ENCODE peak calls at places on chromosome 1, in five cellular contexts. B, V, K, G and E are unnamed samples.

GRCh38 chr1:176049582-176049981 is 157.5 kb downstream of the COP1 start:
- DNase-seq in B (no peak), G (no peak), V (no peak), K (no peak), E (no peak)

GRCh38 chr1:51240096-51240495 is 4.0 kb downstream of the RNF11 start:
- DNase-seq in B (no peak), K (no peak), V (peak), G (no peak), E (no peak)

GRCh38 chr1:19863804-19864203 is 18.4 kb upstream of the OTUD3 start:
- DNase-seq in V (no peak), B (no peak), G (no peak), K (no peak), E (no peak)

GRCh38 chr1:183719289-183719688 is 66.2 kb upstream of the APOBEC4 start:
- DNase-seq in B (no peak), K (no peak), V (no peak), G (no peak), E (no peak)

GRCh38 chr1:186768906-186769305 is 59.8 kb upstream of the PLA2G4A start:
- DNase-seq in G (no peak), V (no peak), K (no peak), B (no peak), E (no peak)

GRCh38 chr1:201917362-201918033 is 28.8 kb downstream of the SHISA4 start:
- DNase-seq in K (peak), B (no peak), V (no peak), G (peak), E (no peak)

GRCh38 chr1:93345633-93346471 is at the start of gene DR1:
- DNase-seq in V (peak), G (peak), B (peak), K (peak), E (peak)

GRCh38 chr1:212167098-212167497 is 118.1 kb upstream of the PPP2R5A start:
- DNase-seq in B (no peak), G (peak), K (no peak), V (no peak), E (no peak)

GRCh38 chr1:161379071-161379470 is 11.4 kb upstream of the CFAP126 start:
- DNase-seq in K (no peak), G (no peak), V (no peak), B (no peak), E (no peak)

GRCh38 chr1:117339866-117340357 is 27.3 kb upstream of the MAN1A2 start:
- DNase-seq in K (no peak), G (peak), B (no peak), V (peak), E (no peak)

GRCh38 chr1:241413386-241413785 is 56.4 kb upstream of the RGS7 start:
- DNase-seq in B (no peak), V (no peak), G (no peak), K (no peak), E (no peak)

GRCh38 chr1:206513312-206514111 is 6.2 kb downstream of the RASSF5 start:
- DNase-seq in V (peak), B (peak), G (peak), K (peak), E (no peak)

GRCh38 chr1:14441302-14441741 is 157.2 kb upstream of the KAZN start:
- DNase-seq in B (no peak), V (no peak), K (no peak), G (no peak), E (no peak)

GRCh38 chr1:103960710-103961109 is 211.0 kb downstream of the AMY1C start:
- DNase-seq in V (no peak), G (no peak), K (no peak), B (no peak), E (no peak)

GRCh38 chr1:54610048-54610447 is 13.3 kb downstream of the FAM151A start:
- DNase-seq in G (peak), K (no peak), B (no peak), V (no peak), E (no peak)

GRCh38 chr1:233113009-233113712 is 162.8 kb downstream of the NTPCR start:
- DNase-seq in G (peak), K (peak), V (peak), B (peak), E (no peak)

GRCh38 chr1:183063349-183063748 is 40.1 kb downstream of the LAMC1 start:
- DNase-seq in V (no peak), K (no peak), G (no peak), B (no peak), E (no peak)

GRCh38 chr1:77546890-77547289 is 135.6 kb downstream of the ZZZ3 start:
- DNase-seq in V (no peak), G (no peak), K (no peak), B (no peak), E (no peak)

GRCh38 chr1:176994926-176995596 is 169.5 kb downstream of the ASTN1 start:
- DNase-seq in B (no peak), K (no peak), V (no peak), G (no peak), E (no peak)

GRCh38 chr1:202551683-202552082 is 158.6 kb downstream of the SYT2 start:
- DNase-seq in B (no peak), G (peak), V (peak), K (no peak), E (no peak)

GRCh38 chr1:11316701-11317100 is 43.7 kb downstream of the UBIAD1 start:
- DNase-seq in K (no peak), G (no peak), V (peak), B (no peak), E (no peak)

GRCh38 chr1:150970818-150971582 is 3.6 kb downstream of the CERS2 start:
- DNase-seq in V (peak), G (peak), K (peak), B (peak), E (peak)

GRCh38 chr1:152182431-152182830 is 23.4 kb upstream of the RPTN start:
- DNase-seq in G (no peak), K (no peak), B (no peak), V (no peak), E (no peak)

GRCh38 chr1:191371626-191372025 is 786.6 kb upstream of the RGS18 start:
- DNase-seq in B (no peak), V (peak), G (no peak), K (no peak), E (no peak)

GRCh38 chr1:143698016-143698415 is 273.8 kb downstream of the FAM72C start:
- DNase-seq in K (no peak), V (peak), B (no peak), G (no peak), E (no peak)

GRCh38 chr1:48710318-48710717 is 66.4 kb downstream of the BEND5 start:
- DNase-seq in G (no peak), V (no peak), B (no peak), K (no peak), E (no peak)

GRCh38 chr1:85047472-85048295 is 616 bp downstream of the MCOLN3 start:
- DNase-seq in G (no peak), K (no peak), B (peak), V (peak), E (no peak)

GRCh38 chr1:112698366-112699310 is 8.3 kb downstream of the RHOC start:
- DNase-seq in V (peak), K (no peak), B (peak), G (peak), E (no peak)

GRCh38 chr1:184486761-184487445 is 100.1 kb downstream of the C1orf21 start:
- DNase-seq in G (no peak), V (peak), K (no peak), B (no peak), E (no peak)

GRCh38 chr1:44819257-44819593 is 10.9 kb downstream of the BTBD19 start:
- DNase-seq in B (no peak), G (no peak), V (no peak), K (no peak), E (no peak)

GRCh38 chr1:2641381-2642130 is 8.7 kb upstream of the MMEL1 start:
- DNase-seq in B (peak), V (no peak), K (peak), G (no peak), E (no peak)
- H3K4me3 ChIP-seq in B (peak), V (no peak), K (peak), G (peak), E (peak)

DNA sequence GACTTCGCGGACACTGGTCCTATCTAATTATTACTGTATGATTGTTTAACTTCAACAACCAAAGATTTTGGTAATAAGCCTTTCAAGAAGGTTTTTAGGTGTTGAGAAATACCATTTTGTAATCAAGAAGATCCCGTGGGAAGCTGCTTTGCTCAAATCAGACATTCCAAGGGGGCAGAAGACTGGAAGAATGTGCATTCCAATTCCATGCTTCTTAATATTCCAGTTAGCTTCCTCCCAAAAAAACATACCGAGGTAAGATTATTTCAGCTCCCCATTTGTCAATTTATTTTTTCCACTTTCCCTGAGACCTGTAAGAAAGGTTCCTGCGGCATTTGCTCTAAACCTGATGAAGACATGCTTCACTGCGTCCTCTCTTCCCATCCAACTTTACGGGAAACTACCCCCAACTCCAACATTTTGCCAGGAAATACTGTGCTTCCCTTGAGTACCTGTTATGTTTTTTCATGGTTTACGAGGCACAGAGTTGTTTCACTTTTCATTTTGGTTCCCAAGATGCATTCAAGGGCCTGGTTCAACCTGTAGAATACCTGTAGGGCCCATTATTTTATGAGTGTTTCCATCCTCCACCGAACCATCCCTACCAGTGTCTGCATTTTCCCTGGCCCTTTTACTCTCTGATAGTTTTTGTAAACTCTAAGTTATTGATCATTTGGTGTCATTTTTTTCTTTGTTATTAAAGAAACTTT is 4.0 kb downstream of the CNN3 start:
- DNase-seq in B (no peak), V (no peak), K (no peak), G (no peak), E (no peak)
- H3K27ac ChIP-seq in B (no peak), V (peak), K (peak), G (peak), E (peak)

GRCh38 chr1:231395051-231395995 is 26.8 kb downstream of the EGLN1 start:
- DNase-seq in G (peak), B (no peak), V (no peak), K (no peak), E (no peak)
- H3K4me3 ChIP-seq in G (no peak), B (no peak), V (no peak), K (no peak), E (no peak)

GRCh38 chr1:39262802-39263201 is 58.3 kb downstream of the MACF1 start:
- DNase-seq in B (no peak), V (no peak), K (no peak), G (no peak), E (no peak)
- H3K27ac ChIP-seq in B (no peak), V (no peak), K (peak), G (peak), E (peak)

DNA sequence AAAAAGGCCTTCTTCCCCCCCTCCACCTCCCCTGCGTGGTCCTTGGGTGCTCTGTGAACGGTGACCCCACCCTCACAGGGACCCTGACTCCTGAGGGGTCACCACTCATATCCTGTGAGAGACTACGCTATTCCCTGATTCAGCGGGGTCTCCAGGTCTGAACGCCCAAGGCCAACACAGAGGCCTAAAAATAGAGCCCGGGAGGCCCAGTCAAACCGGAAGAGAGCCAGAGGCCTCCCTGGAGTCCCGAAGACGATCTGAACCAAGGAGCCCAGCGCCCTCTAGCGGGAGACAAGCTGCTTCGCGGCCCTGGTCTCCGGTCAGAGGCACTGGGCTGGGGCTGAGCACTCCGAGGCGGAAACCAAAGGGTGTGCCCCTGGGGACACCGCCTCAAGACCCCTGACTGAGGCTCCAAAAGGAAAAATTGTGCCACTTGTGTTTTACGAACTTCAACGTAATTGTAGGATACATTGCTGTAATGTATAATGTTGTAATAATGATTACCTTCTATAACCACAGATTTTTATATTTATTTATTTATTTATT is 42.4 kb upstream of the PSEN2 start:
- DNase-seq in G (peak), B (peak), K (peak), V (peak), E (peak)
- H3K4me3 ChIP-seq in G (peak), B (no peak), K (peak), V (no peak), E (no peak)

GRCh38 chr1:8845104-8846097 is 28.0 kb upstream of the RERE start:
- DNase-seq in B (no peak), V (no peak), K (no peak), G (no peak), E (no peak)
- H3K27ac ChIP-seq in B (no peak), V (no peak), K (no peak), G (no peak), E (no peak)

GRCh38 chr1:114152211-114153050 is 1.2 kb downstream of the SYT6 start:
- DNase-seq in V (peak), B (peak), K (peak), G (no peak), E (no peak)
- H3K4me3 ChIP-seq in V (peak), B (peak), K (peak), G (peak), E (peak)

GRCh38 chr1:33563702-33564101 is 91.3 kb downstream of the ZSCAN20 start:
- DNase-seq in G (no peak), V (no peak), B (no peak), K (no peak), E (no peak)
- H3K27ac ChIP-seq in G (no peak), V (no peak), B (no peak), K (peak), E (no peak)